ENCODE peak calls at places on chromosomes 12 and 14, in five cellular contexts. L is Peyer's patch, T is heart right ventricle, A is transverse colon, Y is adrenal gland. P is an unnamed sample. For H3K27me3, the result is how much of the 10 kb centered on the place peaks cover.

GRCh38 chr12:92987846-92988621 is 58.9 kb upstream of the EEA1 start:
- DNase-seq in L (peak), T (peak), A (peak), Y (peak), P (peak)

GRCh38 chr12:118727196-118727595 is 254.1 kb upstream of the SRRM4 start:
- DNase-seq in L (no peak), T (no peak), A (no peak), Y (no peak), P (no peak)

GRCh38 chr12:49553512-49554088 is 14.3 kb downstream of the MCRS1 start:
- DNase-seq in L (no peak), T (no peak), A (no peak), Y (no peak), P (no peak)

GRCh38 chr14:98754343-98755025 is 517.5 kb downstream of the BCL11B start:
- DNase-seq in L (no peak), T (no peak), A (no peak), Y (no peak), P (no peak)

GRCh38 chr12:69898236-69898635 is 73.2 kb downstream of the MYRFL start:
- DNase-seq in L (no peak), T (no peak), A (no peak), Y (no peak), P (no peak)

GRCh38 chr14:77251870-77252269 is 19.1 kb downstream of the NGB start:
- DNase-seq in L (no peak), T (no peak), A (no peak), Y (no peak), P (no peak)

GRCh38 chr12:113846275-113846674 is 119.8 kb downstream of the RBM19 start:
- DNase-seq in L (no peak), T (no peak), A (no peak), Y (no peak), P (no peak)

GRCh38 chr12:9760699-9761406 is at the start of gene CD69:
- DNase-seq in L (peak), T (no peak), A (peak), Y (no peak), P (no peak)

GRCh38 chr12:22993639-22994038 is 368.7 kb downstream of the ETNK1 start:
- DNase-seq in L (no peak), T (no peak), A (no peak), Y (no peak), P (no peak)

GRCh38 chr14:68762944-68763831 is 29.7 kb downstream of the ZFP36L1 start:
- DNase-seq in L (no peak), T (peak), A (no peak), Y (peak), P (peak)

DNA sequence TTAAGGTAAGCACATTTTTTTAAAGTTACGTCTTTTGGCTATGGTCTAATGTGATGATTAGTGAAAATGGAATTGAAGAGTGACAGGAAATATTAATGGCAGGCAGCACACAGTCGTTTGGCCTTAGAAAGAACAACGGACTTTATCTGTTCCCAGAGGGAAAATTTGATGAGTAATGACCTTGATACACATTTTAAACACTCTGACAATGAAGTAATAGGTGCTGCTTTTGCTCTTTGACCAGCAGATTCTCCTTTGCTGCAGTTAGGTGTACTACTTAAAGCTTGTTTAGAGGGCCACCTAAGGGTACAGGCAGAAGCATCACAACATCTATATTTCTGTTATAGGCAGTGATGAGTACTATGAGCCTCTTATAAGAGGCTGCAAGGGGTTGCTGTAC is 27.1 kb upstream of the RNU6-8 start:
- DNase-seq in L (no peak), T (no peak), A (no peak), Y (no peak), P (no peak)
- TF ChIP-seq CTCF in L (no peak), T (no peak), A (no peak), Y (no peak), P (no peak)

GRCh38 chr12:3580071-3580749 is 89.2 kb downstream of the PRMT8 start:
- DNase-seq in L (no peak), T (no peak), A (no peak), Y (no peak), P (no peak)
- H3K27me3 ChIP-seq in L (under half), T (under half), A (under half), Y (under half), P (under half)

DNA sequence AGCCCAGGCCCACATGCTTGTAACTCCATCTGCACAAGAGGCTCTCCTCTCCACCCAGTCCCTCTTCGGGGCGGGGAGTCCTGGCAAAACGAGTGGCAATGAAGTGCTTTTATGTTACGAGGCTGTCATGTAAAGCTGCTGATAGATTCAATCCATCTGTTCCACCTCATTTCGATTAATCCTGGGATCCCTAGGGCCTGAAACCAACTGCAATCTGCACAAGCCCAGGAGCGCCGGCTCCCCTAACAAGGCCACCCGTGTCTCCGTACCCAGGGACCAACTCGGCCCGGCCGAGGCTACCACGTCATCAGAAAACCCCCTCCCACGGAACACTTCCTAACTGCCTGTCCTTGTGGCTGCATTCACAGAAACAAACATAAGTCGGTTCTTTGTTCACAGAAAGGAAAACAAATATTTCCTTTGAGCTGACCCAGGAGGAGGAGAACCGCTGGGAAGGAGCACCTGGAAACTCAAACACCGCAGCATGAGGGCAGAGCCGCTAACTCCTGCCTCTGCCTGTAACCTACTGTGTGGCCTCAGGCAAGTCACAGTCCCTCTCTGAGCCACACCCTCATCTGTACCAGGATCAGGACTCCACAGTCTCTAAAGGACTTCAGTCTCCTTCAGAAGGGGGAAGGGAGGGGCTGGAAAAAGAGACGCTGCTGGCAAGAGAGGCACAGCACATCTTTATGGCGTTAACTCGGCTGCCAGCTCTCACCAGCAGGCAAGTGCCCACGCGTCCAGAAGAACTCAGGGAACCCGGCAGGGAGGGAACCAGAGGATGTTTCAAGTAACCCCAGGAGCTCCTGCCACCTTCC is 47.8 kb downstream of the CCDC88C start:
- DNase-seq in L (no peak), T (no peak), A (no peak), Y (no peak), P (no peak)
- H3K4me3 ChIP-seq in L (no peak), T (no peak), A (no peak), Y (no peak), P (peak)

GRCh38 chr14:102805454-102805891 is 28.2 kb downstream of the TRAF3 start:
- DNase-seq in L (peak), T (no peak), A (peak), Y (no peak), P (no peak)
- TF ChIP-seq CTCF in L (no peak), T (no peak), A (no peak), Y (no peak), P (no peak)

DNA sequence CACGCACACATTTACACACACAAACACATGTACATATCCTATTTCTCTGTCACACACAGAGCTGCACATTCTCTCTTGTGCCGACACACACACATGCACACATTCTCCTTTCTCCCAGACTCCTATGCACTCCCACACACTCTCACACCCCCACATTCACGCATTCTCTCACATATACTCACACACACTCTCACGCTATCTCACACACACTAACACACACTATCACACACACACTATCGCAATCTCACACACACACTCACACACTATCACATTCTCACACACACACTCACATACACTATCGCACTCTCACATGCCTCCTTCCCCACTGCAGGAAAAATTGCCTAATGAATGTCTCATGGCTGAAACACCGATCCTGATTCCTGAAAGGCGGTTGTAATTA is 450.7 kb downstream of the AACS start:
- DNase-seq in L (no peak), T (no peak), A (no peak), Y (no peak), P (no peak)
- H3K27me3 ChIP-seq in L (under half), T (under half), A (under half), Y (under half), P (under half)

GRCh38 chr12:31961137-31961536 is 1.9 kb downstream of the RESF1 start:
- DNase-seq in L (peak), T (no peak), A (no peak), Y (no peak), P (no peak)
- H3K4me3 ChIP-seq in L (peak), T (peak), A (peak), Y (no peak), P (peak)

GRCh38 chr12:5902736-5903135 is 42.3 kb downstream of the ANO2 start:
- DNase-seq in L (no peak), T (no peak), A (no peak), Y (no peak), P (no peak)

GRCh38 chr12:5900533-5901255 is 44.4 kb downstream of the ANO2 start:
- DNase-seq in L (no peak), T (no peak), A (no peak), Y (no peak), P (no peak)

GRCh38 chr12:5904441-5904840 is 40.6 kb downstream of the ANO2 start:
- DNase-seq in L (no peak), T (no peak), A (no peak), Y (no peak), P (no peak)

GRCh38 chr12:5901416-5901815 is 43.6 kb downstream of the ANO2 start:
- DNase-seq in L (no peak), T (no peak), A (no peak), Y (no peak), P (no peak)

GRCh38 chr12:5898874-5899273 is 46.2 kb downstream of the ANO2 start:
- DNase-seq in L (no peak), T (no peak), A (no peak), Y (no peak), P (no peak)
- TF ChIP-seq CTCF in L (no peak), T (no peak), A (no peak), Y (no peak), P (no peak)

DNA sequence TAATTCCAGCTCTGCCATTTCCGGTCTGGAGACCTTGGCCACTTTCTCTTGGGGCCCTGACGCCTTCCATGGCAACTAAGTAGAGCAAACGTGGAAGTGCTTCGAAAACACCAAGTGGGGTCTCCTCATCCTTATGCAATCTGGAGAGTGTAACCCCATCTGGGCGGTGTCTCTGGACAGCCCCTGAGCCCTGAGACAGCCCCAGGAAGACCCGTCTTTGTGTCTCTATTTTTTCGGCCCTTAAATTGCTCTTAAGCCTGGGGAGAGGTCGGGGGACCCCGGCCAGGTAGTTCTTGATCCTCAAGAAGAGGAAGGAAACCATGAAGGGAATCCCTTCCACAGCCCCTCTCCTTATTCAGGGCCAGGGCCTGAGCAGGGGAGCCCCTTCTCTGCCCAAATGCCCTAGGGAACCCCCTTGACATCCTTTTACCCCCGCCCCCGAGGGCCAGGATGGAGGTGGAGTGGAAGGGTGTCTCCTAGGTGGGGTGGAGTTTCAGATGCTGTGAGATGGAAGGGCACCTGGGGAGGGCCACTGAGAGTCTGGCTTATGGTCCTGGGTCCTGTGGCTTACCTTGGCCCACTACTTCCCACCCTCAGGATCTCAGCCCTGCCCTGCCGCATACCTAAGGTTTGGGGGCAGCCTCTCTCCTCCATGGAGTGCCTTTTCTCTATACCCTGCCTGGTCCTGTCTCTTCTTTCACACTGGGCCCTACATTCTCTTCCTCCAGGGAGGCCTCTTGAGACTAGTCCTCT is 17.6 kb upstream of the NR4A1 start:
- DNase-seq in L (no peak), T (no peak), A (no peak), Y (peak), P (no peak)
- H3K27me3 ChIP-seq in L (under half), T (under half), A (under half), Y (under half), P (under half)

GRCh38 chr12:46483572-46484395 is 111.2 kb upstream of the SLC38A2 start:
- DNase-seq in L (no peak), T (no peak), A (no peak), Y (no peak), P (no peak)

GRCh38 chr12:46485853-46486252 is 113.3 kb upstream of the SLC38A2 start:
- DNase-seq in L (no peak), T (no peak), A (no peak), Y (no peak), P (no peak)

GRCh38 chr12:46487567-46488131 is 115.1 kb upstream of the SLC38A2 start:
- DNase-seq in L (no peak), T (no peak), A (no peak), Y (no peak), P (no peak)

GRCh38 chr12:46484396-46485061 is 112.0 kb upstream of the SLC38A2 start:
- DNase-seq in L (no peak), T (no peak), A (no peak), Y (no peak), P (no peak)

DNA sequence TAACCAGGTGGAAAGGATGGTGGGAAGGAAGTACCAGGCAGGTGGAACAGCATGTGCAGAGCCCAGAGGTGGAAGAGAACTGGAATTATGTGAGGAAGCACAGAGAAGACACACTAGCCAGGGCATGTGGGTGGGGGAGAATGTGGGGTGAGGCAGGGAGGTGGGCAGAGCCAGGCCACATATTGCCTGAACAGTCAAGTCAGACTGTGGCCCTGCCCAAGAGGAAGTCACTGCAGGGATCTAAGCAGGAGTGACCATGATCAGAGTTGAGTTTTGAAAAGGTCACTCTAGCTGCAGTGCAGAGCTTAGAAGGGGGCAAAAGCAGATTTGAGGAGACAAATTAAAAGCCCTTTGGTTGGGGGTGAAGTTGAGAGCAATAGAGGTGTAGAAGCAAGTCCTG is 114.0 kb upstream of the SLC38A2 start:
- DNase-seq in L (no peak), T (no peak), A (no peak), Y (no peak), P (no peak)
- H3K4me3 ChIP-seq in L (no peak), T (no peak), A (no peak), Y (no peak), P (no peak)

P was measured in left ventricle myocardium inferior.